ENCODE peak calls at places on chromosomes 1 and 21, in five cellular contexts. N, C, Y, P and L are unnamed samples.

GRCh38 chr1:25544819-25545218 is 1.4 kb downstream of the LDLRAP1 start:
- DNase-seq in N (no peak), Y (no peak), C (no peak), P (peak; percentile 25), L (no peak)

GRCh38 chr1:205375816-205376545 is 19.3 kb upstream of the KLHDC8A start:
- DNase-seq in N (no peak), Y (peak; percentile 78), P (peak; percentile 61), C (peak; percentile 65), L (no peak)

GRCh38 chr1:206935491-206936067 is 10.7 kb downstream of the PIGR start:
- DNase-seq in C (peak; percentile 75), N (no peak), Y (peak; percentile 68), P (peak; percentile 8), L (peak; percentile 76)

GRCh38 chr21:21018841-21019240 is 20.6 kb downstream of the NCAM2 start:
- DNase-seq in C (no peak), N (no peak), P (peak; percentile 49), Y (no peak), L (no peak)

GRCh38 chr21:30984897-30985296 is 53.4 kb downstream of the KRTAP19-8 start:
- DNase-seq in Y (no peak), C (no peak), N (no peak), P (no peak), L (no peak)

GRCh38 chr1:94798054-94798453 is 22.1 kb upstream of the SLC44A3 start:
- DNase-seq in N (no peak), Y (no peak), P (no peak), C (no peak), L (no peak)

GRCh38 chr1:200895801-200896570 is 1.3 kb downstream of the INAVA start:
- DNase-seq in N (no peak), Y (peak; percentile 62), C (no peak), P (no peak), L (no peak)

GRCh38 chr1:246631426-246631825 is 65.2 kb downstream of the CNST start:
- DNase-seq in P (peak; percentile 72), N (no peak), Y (no peak), C (no peak), L (no peak)

GRCh38 chr1:118047006-118047649 is 117.6 kb downstream of the WDR3 start:
- DNase-seq in Y (no peak), P (no peak), N (no peak), C (no peak), L (no peak)

GRCh38 chr1:63497577-63497976 is 25.4 kb downstream of the ITGB3BP start:
- DNase-seq in C (no peak), P (no peak), N (no peak), Y (no peak), L (no peak)

GRCh38 chr1:26351591-26352337 is 2.2 kb downstream of the CRYBG2 start:
- DNase-seq in N (no peak), C (peak; percentile 60), P (peak; percentile 96), Y (peak; percentile 78), L (no peak)

GRCh38 chr1:26069941-26070807 is 2.7 kb upstream of the TRIM63 start:
- DNase-seq in Y (no peak), C (no peak), N (no peak), P (peak; percentile 55), L (no peak)

GRCh38 chr1:93633313-93633712 is 48.3 kb downstream of the BCAR3 start:
- DNase-seq in Y (no peak), N (no peak), P (no peak), C (no peak), L (no peak)

GRCh38 chr1:228104526-228105251 is 1.6 kb upstream of the C1orf35 start:
- DNase-seq in C (no peak), P (peak; percentile 45), Y (no peak), N (no peak), L (peak; percentile 41)

GRCh38 chr1:200708161-200708560 is 30.5 kb upstream of the CAMSAP2 start:
- DNase-seq in N (no peak), P (no peak), C (no peak), Y (no peak), L (no peak)

GRCh38 chr1:155241069-155241679 is 14.1 kb downstream of the ENTREP3 start:
- DNase-seq in C (peak; percentile 75), N (peak; percentile 86), Y (peak; percentile 87), P (peak; percentile 80), L (peak; percentile 87)

GRCh38 chr1:75133754-75134655 is at the start of gene LHX8:
- DNase-seq in N (no peak), P (peak; percentile 59), Y (peak; percentile 31), C (peak; percentile 64), L (no peak)

GRCh38 chr1:45542591-45542990 is 8.0 kb upstream of the AKR1A1 start:
- DNase-seq in N (no peak), P (no peak), Y (peak; percentile 74), C (no peak), L (no peak)

GRCh38 chr21:36917487-36918158 is 48.8 kb downstream of the HLCS start:
- DNase-seq in C (no peak), Y (peak; percentile 72), N (no peak), P (peak; percentile 57), L (no peak)

GRCh38 chr1:163565171-163565570 is 243.4 kb downstream of the NUF2 start:
- DNase-seq in C (no peak), P (no peak), Y (no peak), N (no peak), L (no peak)

GRCh38 chr1:87642581-87643129 is 314.0 kb downstream of the LMO4 start:
- DNase-seq in N (no peak), P (peak; percentile 3), Y (peak; percentile 17), C (no peak), L (no peak)

GRCh38 chr1:246705368-246705767 is 18.8 kb upstream of the SCCPDH start:
- DNase-seq in P (peak; percentile 59), Y (no peak), C (no peak), N (no peak), L (no peak)

GRCh38 chr21:41585199-41585994 is 77.4 kb upstream of the TMPRSS2 start:
- DNase-seq in N (no peak), Y (no peak), C (peak; percentile 30), P (no peak), L (peak; percentile 24)

GRCh38 chr21:45937721-45938452 is 43.7 kb upstream of the COL6A1 start:
- DNase-seq in C (no peak), Y (no peak), N (no peak), P (no peak), L (no peak)

GRCh38 chr1:97093742-97094141 is 372.2 kb downstream of the PTBP2 start:
- DNase-seq in C (no peak), P (peak; percentile 43), N (no peak), Y (no peak), L (no peak)